ENCODE peak calls at places on chromosomes 2 and 18, in four cellular contexts. One of them, this sample, is unnamed.

GRCh38 chr2:4635289-4635688 is 931.9 kb downstream of the DCDC2C start:
- DNase-seq in lung: no peak
- DNase-seq in psoas muscle: no peak
- DNase-seq in fibroblast of lung: no peak
- DNase-seq in this sample: no peak

GRCh38 chr2:217305882-217306281 is 446.0 kb upstream of the TNP1 start:
- DNase-seq in lung: no peak
- DNase-seq in psoas muscle: no peak
- DNase-seq in fibroblast of lung: no peak
- DNase-seq in this sample: no peak

GRCh38 chr2:98346259-98347236 is at the start of gene CNGA3:
- DNase-seq in lung: no peak
- DNase-seq in fibroblast of lung: peak; percentile 9
- DNase-seq in psoas muscle: peak; percentile 25
- DNase-seq in this sample: no peak

GRCh38 chr18:58100154-58100553 is 56.1 kb downstream of the NEDD4L start:
- DNase-seq in fibroblast of lung: no peak
- DNase-seq in psoas muscle: no peak
- DNase-seq in lung: no peak
- DNase-seq in this sample: no peak

GRCh38 chr18:32439802-32440201 is 30.9 kb downstream of the GAREM1 start:
- DNase-seq in fibroblast of lung: no peak
- DNase-seq in psoas muscle: no peak
- DNase-seq in lung: no peak
- DNase-seq in this sample: no peak

GRCh38 chr2:42342061-42342794 is 18.8 kb downstream of the COX7A2L start:
- DNase-seq in fibroblast of lung: peak; percentile 89
- DNase-seq in lung: no peak
- DNase-seq in psoas muscle: peak; percentile 61
- DNase-seq in this sample: peak; percentile 70

GRCh38 chr2:13481201-13481600 is 764.5 kb downstream of the TRIB2 start:
- DNase-seq in psoas muscle: no peak
- DNase-seq in lung: no peak
- DNase-seq in fibroblast of lung: peak; percentile 79
- DNase-seq in this sample: no peak

GRCh38 chr2:12389354-12390045 is 327.2 kb upstream of the TRIB2 start:
- DNase-seq in psoas muscle: no peak
- DNase-seq in fibroblast of lung: peak; percentile 30
- DNase-seq in lung: no peak
- DNase-seq in this sample: no peak

GRCh38 chr2:230893881-230894781 is 29.4 kb downstream of the ITM2C start:
- DNase-seq in fibroblast of lung: no peak
- DNase-seq in lung: no peak
- DNase-seq in psoas muscle: no peak
- DNase-seq in this sample: no peak

GRCh38 chr2:221104391-221104811 is 467.7 kb downstream of the EPHA4 start:
- DNase-seq in fibroblast of lung: peak; percentile 62
- DNase-seq in lung: peak; percentile 46
- DNase-seq in psoas muscle: peak; percentile 74
- DNase-seq in this sample: no peak

GRCh38 chr18:54806526-54806925 is 21.8 kb upstream of the RAB27B start:
- DNase-seq in lung: no peak
- DNase-seq in psoas muscle: no peak
- DNase-seq in fibroblast of lung: peak; percentile 31
- DNase-seq in this sample: no peak

GRCh38 chr2:47065343-47065742 is 89.8 kb downstream of the STPG4 start:
- DNase-seq in lung: no peak
- DNase-seq in fibroblast of lung: no peak
- DNase-seq in psoas muscle: no peak
- DNase-seq in this sample: no peak

GRCh38 chr2:101149241-101150192 is 1.7 kb downstream of the TBC1D8 start:
- DNase-seq in fibroblast of lung: no peak
- DNase-seq in lung: no peak
- DNase-seq in psoas muscle: peak; percentile 37
- DNase-seq in this sample: no peak

GRCh38 chr2:24304098-24304497 is 56.2 kb downstream of the ITSN2 start:
- DNase-seq in fibroblast of lung: peak; percentile 98
- DNase-seq in lung: peak; percentile 70
- DNase-seq in psoas muscle: peak; percentile 78
- DNase-seq in this sample: peak; percentile 55

GRCh38 chr2:120884406-120885290 is 149.0 kb downstream of the GLI2 start:
- DNase-seq in fibroblast of lung: no peak
- DNase-seq in lung: no peak
- DNase-seq in psoas muscle: no peak
- DNase-seq in this sample: no peak

GRCh38 chr2:120886534-120886961 is 150.9 kb downstream of the GLI2 start:
- DNase-seq in lung: no peak
- DNase-seq in fibroblast of lung: no peak
- DNase-seq in psoas muscle: no peak
- DNase-seq in this sample: no peak

GRCh38 chr2:120885749-120886148 is 150.1 kb downstream of the GLI2 start:
- DNase-seq in fibroblast of lung: no peak
- DNase-seq in psoas muscle: no peak
- DNase-seq in lung: no peak
- DNase-seq in this sample: no peak

GRCh38 chr2:120883607-120884405 is 148.1 kb downstream of the GLI2 start:
- DNase-seq in psoas muscle: no peak
- DNase-seq in lung: no peak
- DNase-seq in fibroblast of lung: no peak
- DNase-seq in this sample: no peak

GRCh38 chr2:120885311-120885710 is 149.6 kb downstream of the GLI2 start:
- DNase-seq in fibroblast of lung: no peak
- DNase-seq in psoas muscle: no peak
- DNase-seq in lung: no peak
- DNase-seq in this sample: no peak
- TF ChIP-seq CTCF in fibroblast of lung: peak; percentile 5
- TF ChIP-seq CTCF in psoas muscle: no peak
- TF ChIP-seq CTCF in lung: no peak
- TF ChIP-seq CTCF in this sample: no peak

GRCh38 chr18:48124857-48125626 is 194.6 kb upstream of the SMAD2 start:
- DNase-seq in psoas muscle: no peak
- DNase-seq in fibroblast of lung: no peak
- DNase-seq in lung: no peak
- DNase-seq in this sample: no peak
- H3K4me3 ChIP-seq in psoas muscle: no peak overlapping the region
- H3K4me3 ChIP-seq in fibroblast of lung: no peak overlapping the region
- H3K4me3 ChIP-seq in lung: no peak overlapping the region
- H3K4me3 ChIP-seq in this sample: no peak overlapping the region

DNA sequence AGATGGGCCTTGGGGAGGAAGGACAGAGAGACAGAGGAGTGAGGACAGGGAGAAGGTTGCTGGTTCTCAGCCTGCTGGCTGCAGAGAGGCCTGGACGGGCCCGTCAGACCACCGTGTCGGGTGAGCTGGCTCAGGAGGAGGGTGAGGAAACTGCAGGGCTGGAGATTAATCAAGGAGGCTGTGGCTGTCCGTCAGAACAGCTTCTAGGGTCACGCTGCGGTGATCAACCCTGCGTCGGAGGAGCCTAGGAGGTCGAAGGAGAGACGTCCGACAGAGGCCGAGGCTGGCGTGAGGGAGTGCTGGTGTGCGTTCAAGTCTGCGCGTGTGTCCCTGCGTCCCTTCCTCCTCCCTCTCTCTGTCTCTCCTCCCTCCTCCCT is 207.0 kb upstream of the HDAC4 start:
- DNase-seq in lung: no peak
- DNase-seq in fibroblast of lung: no peak
- DNase-seq in psoas muscle: no peak
- DNase-seq in this sample: no peak
- TF ChIP-seq CTCF in lung: no peak
- TF ChIP-seq CTCF in fibroblast of lung: no peak
- TF ChIP-seq CTCF in psoas muscle: no peak
- TF ChIP-seq CTCF in this sample: no peak

GRCh38 chr2:109616184-109616583 is 2.0 kb downstream of the SOWAHC start:
- DNase-seq in psoas muscle: no peak
- DNase-seq in lung: no peak
- DNase-seq in fibroblast of lung: no peak
- DNase-seq in this sample: no peak
- H3K4me3 ChIP-seq in psoas muscle: no peak overlapping the region
- H3K4me3 ChIP-seq in lung: no peak overlapping the region
- H3K4me3 ChIP-seq in fibroblast of lung: no peak overlapping the region
- H3K4me3 ChIP-seq in this sample: peak overlapping the region; percentile 10

GRCh38 chr2:70984228-70984575 is 5.8 kb downstream of the ANKRD53 start:
- DNase-seq in fibroblast of lung: no peak
- DNase-seq in psoas muscle: no peak
- DNase-seq in lung: no peak
- DNase-seq in this sample: no peak

GRCh38 chr2:70985956-70986355 is 7.5 kb downstream of the ANKRD53 start:
- DNase-seq in lung: no peak
- DNase-seq in fibroblast of lung: no peak
- DNase-seq in psoas muscle: no peak
- DNase-seq in this sample: no peak

GRCh38 chr2:70985283-70985688 is 6.9 kb downstream of the ANKRD53 start:
- DNase-seq in psoas muscle: no peak
- DNase-seq in lung: no peak
- DNase-seq in fibroblast of lung: no peak
- DNase-seq in this sample: no peak

GRCh38 chr2:70983506-70984227 is 5.2 kb downstream of the ANKRD53 start:
- DNase-seq in fibroblast of lung: no peak
- DNase-seq in lung: no peak
- DNase-seq in psoas muscle: no peak
- DNase-seq in this sample: no peak

GRCh38 chr2:70984576-70985282 is 6.3 kb downstream of the ANKRD53 start:
- DNase-seq in lung: peak; percentile 64
- DNase-seq in fibroblast of lung: peak; percentile 42
- DNase-seq in psoas muscle: peak; percentile 65
- DNase-seq in this sample: no peak
- TF ChIP-seq CTCF in lung: peak; percentile 70
- TF ChIP-seq CTCF in fibroblast of lung: peak; percentile 71
- TF ChIP-seq CTCF in psoas muscle: peak; percentile 59
- TF ChIP-seq CTCF in this sample: peak; percentile 90

DNA sequence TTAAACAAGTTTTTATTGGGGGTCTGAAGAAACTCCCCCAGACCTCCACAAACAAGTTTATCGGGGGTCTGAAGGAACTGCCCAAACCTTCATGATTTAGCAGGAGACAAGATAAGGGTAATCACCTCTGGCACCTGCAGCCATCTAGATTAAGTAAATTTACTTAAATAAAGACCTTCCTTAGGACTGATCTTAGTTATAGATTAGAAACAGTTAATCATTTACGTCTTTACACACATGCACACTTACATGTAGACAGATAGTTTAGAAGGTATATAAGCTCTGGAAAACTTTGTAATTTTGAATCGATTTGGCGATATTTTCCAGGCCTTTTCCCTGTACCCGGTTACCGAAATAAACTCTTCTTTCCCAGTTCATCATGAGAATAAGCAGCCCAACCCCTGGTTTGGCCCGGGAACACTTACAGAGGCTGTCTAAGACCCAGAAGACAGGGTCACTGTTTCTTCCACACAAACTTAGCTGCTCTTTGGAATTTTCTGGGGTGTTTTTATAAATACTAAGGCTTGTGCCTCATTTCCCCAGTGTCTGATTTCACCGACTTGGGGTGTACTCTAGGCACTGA is 585 bp upstream of the SKA1 start:
- DNase-seq in psoas muscle: no peak
- DNase-seq in lung: no peak
- DNase-seq in fibroblast of lung: no peak
- DNase-seq in this sample: no peak
- H3K4me3 ChIP-seq in psoas muscle: peak overlapping the region; percentile 74
- H3K4me3 ChIP-seq in lung: peak overlapping the region; percentile 37
- H3K4me3 ChIP-seq in fibroblast of lung: peak overlapping the region; percentile 59
- H3K4me3 ChIP-seq in this sample: peak overlapping the region; percentile 94